ENCODE peak calls at places on chromosome X, in five cellular contexts. M, I, U, Y and F are unnamed samples.

GRCh38 chrX:111352424-111352823 is 59.6 kb downstream of the DCX start:
- DNase-seq in M (no peak), U (peak), Y (no peak), I (peak), F (no peak)

GRCh38 chrX:102085706-102086105 is 39.8 kb upstream of the TCEAL2 start:
- DNase-seq in Y (no peak), I (peak), M (peak), U (no peak), F (no peak)

GRCh38 chrX:115906276-115906675 is 264.3 kb upstream of the AGTR2 start:
- DNase-seq in I (no peak), Y (no peak), U (no peak), M (no peak), F (no peak)

GRCh38 chrX:19513383-19513782 is 1.9 kb downstream of the MAP3K15 start:
- DNase-seq in U (no peak), M (no peak), Y (no peak), I (no peak), F (no peak)

GRCh38 chrX:155871934-155872333 is 9.2 kb upstream of the VAMP7 start:
- DNase-seq in U (no peak), I (no peak), Y (no peak), M (no peak), F (no peak)

GRCh38 chrX:124415115-124415798 is 68.9 kb downstream of the SH2D1A start:
- DNase-seq in M (no peak), U (no peak), Y (no peak), I (no peak), F (no peak)

GRCh38 chrX:44871114-44871645 is 1.8 kb upstream of the KDM6A start:
- DNase-seq in I (peak), U (peak), Y (no peak), M (no peak), F (peak)

GRCh38 chrX:13123857-13124345 is 79.5 kb upstream of the FAM9C start:
- DNase-seq in Y (no peak), U (no peak), M (peak), I (peak), F (no peak)

GRCh38 chrX:25156323-25156722 is 140.6 kb upstream of the ARX start:
- DNase-seq in U (no peak), Y (no peak), I (peak), M (no peak), F (no peak)

GRCh38 chrX:149152941-149153340 is 352.2 kb downstream of the IDS start:
- DNase-seq in M (no peak), I (peak), Y (no peak), U (no peak), F (no peak)

GRCh38 chrX:14941301-14941700 is 68.1 kb downstream of the MOSPD2 start:
- DNase-seq in U (no peak), M (no peak), I (no peak), Y (no peak), F (no peak)

GRCh38 chrX:103310592-103311400 is at the start of gene BEX2:
- DNase-seq in M (peak), Y (peak), U (peak), I (peak), F (peak)

GRCh38 chrX:40471965-40472648 is 108.7 kb upstream of the ATP6AP2 start:
- DNase-seq in Y (peak), U (peak), M (peak), I (peak), F (peak)

GRCh38 chrX:70549429-70549828 is 104.8 kb downstream of the DLG3 start:
- DNase-seq in Y (no peak), U (no peak), I (no peak), M (no peak), F (no peak)

GRCh38 chrX:10630320-10630719 is 9.9 kb upstream of the MID1 start:
- DNase-seq in U (no peak), Y (no peak), M (no peak), I (no peak), F (no peak)

GRCh38 chrX:1462596-1463251 is 10.0 kb upstream of the ASMTL start:
- DNase-seq in U (no peak), Y (peak), I (peak), M (peak), F (no peak)

GRCh38 chrX:13235930-13236329 is 83.9 kb downstream of the ATXN3L start:
- DNase-seq in I (no peak), Y (no peak), U (no peak), M (peak), F (no peak)